ENCODE peak calls at places on chromosomes 6 and 20, in four cellular contexts. L is GM12878, S is K562, V is HepG2. A is an unnamed sample.

GRCh38 chr20:37758332-37758731 is 64.5 kb downstream of the CTNNBL1 start:
- DNase-seq in L (no peak), S (peak), V (peak), A (peak)

GRCh38 chr20:4225778-4226177 is 210.4 kb upstream of the RNF24 start:
- DNase-seq in L (no peak), S (no peak), V (peak), A (no peak)

GRCh38 chr20:58693226-58694006 is 816 bp downstream of the NPEPL1 start:
- DNase-seq in L (no peak), S (no peak), V (no peak), A (peak)

GRCh38 chr6:111553580-111553979 is 52.1 kb downstream of the TRAF3IP2 start:
- DNase-seq in L (no peak), S (no peak), V (no peak), A (no peak)

GRCh38 chr6:126764696-126765095 is 353.8 kb upstream of the RSPO3 start:
- DNase-seq in L (no peak), S (no peak), V (no peak), A (no peak)

GRCh38 chr6:20044883-20045282 is 167.4 kb downstream of the MBOAT1 start:
- DNase-seq in L (no peak), S (no peak), V (no peak), A (no peak)

GRCh38 chr6:593139-593906 is 63.6 kb downstream of the HUS1B start:
- DNase-seq in L (peak), S (peak), V (peak), A (peak)

GRCh38 chr6:36546664-36546957 is 668 bp downstream of the STK38 start:
- DNase-seq in L (no peak), S (no peak), V (no peak), A (no peak)

GRCh38 chr6:98530732-98531131 is 303.6 kb upstream of the POU3F2 start:
- DNase-seq in L (no peak), S (no peak), V (no peak), A (no peak)

GRCh38 chr6:13788820-13789219 is 25.5 kb downstream of the MCUR1 start:
- DNase-seq in L (no peak), S (no peak), V (no peak), A (no peak)

GRCh38 chr6:143607959-143608358 is 69.8 kb upstream of the PHACTR2 start:
- DNase-seq in L (no peak), S (no peak), V (no peak), A (no peak)

GRCh38 chr20:53569606-53570307 is 23.9 kb downstream of the ZNF217 start:
- DNase-seq in L (no peak), S (no peak), V (no peak), A (no peak)

GRCh38 chr6:71489736-71490135 is 201.1 kb downstream of the OGFRL1 start:
- DNase-seq in L (no peak), S (no peak), V (peak), A (peak)

GRCh38 chr6:119620846-119621570 is 271.4 kb upstream of the MAN1A1 start:
- DNase-seq in L (no peak), S (no peak), V (no peak), A (no peak)

GRCh38 chr20:57590485-57591288 is 29.5 kb downstream of the ZBP1 start:
- DNase-seq in L (no peak), S (no peak), V (no peak), A (no peak)

GRCh38 chr6:95577317-95578105 is at the start of gene MANEA:
- DNase-seq in L (peak), S (peak), V (peak), A (peak)

GRCh38 chr20:62994850-62995249 is 11.9 kb downstream of the BHLHE23 start:
- DNase-seq in L (no peak), S (no peak), V (no peak), A (no peak)

GRCh38 chr20:48702388-48703041 is 125.3 kb downstream of the PREX1 start:
- DNase-seq in L (no peak), S (no peak), V (no peak), A (peak)

GRCh38 chr6:155234167-155234566 is 29.6 kb upstream of the CLDN20 start:
- DNase-seq in L (no peak), S (no peak), V (peak), A (no peak)

GRCh38 chr20:51542033-51542893 is at the start of gene NFATC2:
- DNase-seq in L (no peak), S (peak), V (peak), A (peak)

GRCh38 chr6:16420715-16421461 is 182.5 kb downstream of the GMPR start:
- DNase-seq in L (peak), S (no peak), V (no peak), A (no peak)
- TF ChIP-seq CREM in L (peak), S (no peak), V (no peak), A (no peak)

GRCh38 chr6:150537893-150538292 is 61.8 kb upstream of the PLEKHG1 start:
- DNase-seq in L (no peak), S (no peak), V (no peak), A (no peak)
- TF ChIP-seq CREM in L (no peak), S (no peak), V (no peak), A (no peak)

GRCh38 chr6:44046516-44047178 is 80.6 kb downstream of the MRPL14 start:
- DNase-seq in L (no peak), S (no peak), V (no peak), A (no peak)
- TF ChIP-seq CREM in L (no peak), S (no peak), V (no peak), A (no peak)

GRCh38 chr6:18179770-18180393 is 24.7 kb downstream of the KDM1B start:
- DNase-seq in L (no peak), S (no peak), V (no peak), A (no peak)
- TF ChIP-seq CREM in L (no peak), S (no peak), V (no peak), A (no peak)

GRCh38 chr20:22450540-22450939 is 133.8 kb downstream of the FOXA2 start:
- DNase-seq in L (no peak), S (no peak), V (no peak), A (no peak)

GRCh38 chr20:22449115-22449973 is 135.0 kb downstream of the FOXA2 start:
- DNase-seq in L (no peak), S (no peak), V (no peak), A (no peak)

GRCh38 chr20:22453244-22454080 is 130.9 kb downstream of the FOXA2 start:
- DNase-seq in L (no peak), S (peak), V (peak), A (no peak)

GRCh38 chr20:22455259-22455658 is 129.1 kb downstream of the FOXA2 start:
- DNase-seq in L (no peak), S (no peak), V (no peak), A (no peak)

DNA sequence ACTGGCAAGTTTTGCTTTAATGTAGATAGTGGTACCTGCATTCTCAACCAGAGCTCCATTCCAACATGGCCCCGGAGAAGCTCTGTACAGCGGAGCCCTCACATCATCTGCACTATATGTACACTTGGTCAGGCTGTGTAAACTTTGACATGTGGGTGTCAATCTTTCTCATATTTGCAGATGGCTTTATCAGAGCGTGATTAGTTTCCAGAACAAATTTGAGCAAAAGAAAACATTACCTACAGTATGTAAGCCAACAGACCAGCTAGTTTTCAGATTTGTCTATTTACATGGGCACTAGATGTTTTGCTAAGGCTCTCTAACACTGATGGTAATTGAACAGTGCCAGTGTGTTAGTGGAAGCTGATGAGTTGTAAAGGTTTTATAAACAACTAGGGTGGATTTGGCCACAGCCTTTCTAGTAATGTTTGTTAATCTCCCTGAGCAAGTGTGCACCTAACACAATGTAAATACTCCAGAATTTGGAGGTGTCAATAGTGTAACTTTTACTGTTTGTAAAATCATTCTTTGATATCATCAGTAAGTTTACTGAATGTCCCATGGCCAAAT is 131.8 kb downstream of the FOXA2 start:
- DNase-seq in L (no peak), S (no peak), V (peak), A (no peak)
- TF ChIP-seq CREM in L (no peak), S (no peak), V (no peak), A (no peak)

GRCh38 chr6:80226156-80226555 is 119.7 kb downstream of the BCKDHB start:
- DNase-seq in L (no peak), S (no peak), V (no peak), A (no peak)
- TF ChIP-seq CREM in L (no peak), S (no peak), V (no peak), A (no peak)

A was measured in WTC11.